ENCODE peak calls at places on chromosomes 3 and 15, in five cellular contexts. One of them, this sample, is unnamed. For H3K4me1, the result is how much of the 10 kb centered on the place peaks cover.

GRCh38 chr15:75307778-75308390 is 25.2 kb downstream of the GOLGA6D start:
- DNase-seq in body of pancreas: peak
- DNase-seq in fibroblast of lung: no peak
- DNase-seq in HCT116: peak
- DNase-seq in neural progenitor cell: peak
- DNase-seq in this sample: peak

GRCh38 chr3:69385723-69386483 is at the start of gene FRMD4B:
- DNase-seq in body of pancreas: peak
- DNase-seq in fibroblast of lung: peak
- DNase-seq in HCT116: no peak
- DNase-seq in neural progenitor cell: peak
- DNase-seq in this sample: peak

GRCh38 chr3:14253022-14253761 is 74.6 kb downstream of the LSM3 start:
- DNase-seq in body of pancreas: peak
- DNase-seq in fibroblast of lung: peak
- DNase-seq in HCT116: no peak
- DNase-seq in neural progenitor cell: no peak
- DNase-seq in this sample: no peak

GRCh38 chr3:127456471-127457093 is 134.0 kb downstream of the TPRA1 start:
- DNase-seq in body of pancreas: peak
- DNase-seq in fibroblast of lung: peak
- DNase-seq in HCT116: no peak
- DNase-seq in neural progenitor cell: no peak
- DNase-seq in this sample: peak

GRCh38 chr3:152149832-152150231 is 118.9 kb upstream of the MBNL1 start:
- DNase-seq in body of pancreas: no peak
- DNase-seq in fibroblast of lung: no peak
- DNase-seq in HCT116: no peak
- DNase-seq in neural progenitor cell: no peak
- DNase-seq in this sample: peak

GRCh38 chr15:59322056-59322755 is 50.5 kb downstream of the MYO1E start:
- DNase-seq in body of pancreas: no peak
- DNase-seq in fibroblast of lung: no peak
- DNase-seq in HCT116: no peak
- DNase-seq in neural progenitor cell: no peak
- DNase-seq in this sample: no peak

GRCh38 chr15:48963524-48964113 is at the start of gene SHC4:
- DNase-seq in body of pancreas: peak
- DNase-seq in fibroblast of lung: peak
- DNase-seq in HCT116: no peak
- DNase-seq in neural progenitor cell: peak
- DNase-seq in this sample: peak

GRCh38 chr3:186261638-186262037 is 100.4 kb downstream of the DGKG start:
- DNase-seq in body of pancreas: no peak
- DNase-seq in fibroblast of lung: no peak
- DNase-seq in HCT116: no peak
- DNase-seq in neural progenitor cell: peak
- DNase-seq in this sample: no peak

GRCh38 chr15:42194502-42194901 is 13.6 kb downstream of the VPS39 start:
- DNase-seq in body of pancreas: peak
- DNase-seq in fibroblast of lung: peak
- DNase-seq in HCT116: no peak
- DNase-seq in neural progenitor cell: no peak
- DNase-seq in this sample: no peak

GRCh38 chr3:113035387-113035982 is 44.7 kb downstream of the GTPBP8 start:
- DNase-seq in body of pancreas: peak
- DNase-seq in fibroblast of lung: peak
- DNase-seq in HCT116: peak
- DNase-seq in neural progenitor cell: peak
- DNase-seq in this sample: peak

GRCh38 chr3:183498634-183499033 is 56.9 kb downstream of the KLHL6 start:
- DNase-seq in body of pancreas: no peak
- DNase-seq in fibroblast of lung: no peak
- DNase-seq in HCT116: no peak
- DNase-seq in neural progenitor cell: no peak
- DNase-seq in this sample: no peak

GRCh38 chr3:197878427-197878826 is 71.6 kb upstream of the RPL35A start:
- DNase-seq in body of pancreas: peak
- DNase-seq in fibroblast of lung: peak
- DNase-seq in HCT116: no peak
- DNase-seq in neural progenitor cell: no peak
- DNase-seq in this sample: no peak

GRCh38 chr15:80691575-80691974 is 3.5 kb upstream of the ABHD17C start:
- DNase-seq in body of pancreas: no peak
- DNase-seq in fibroblast of lung: no peak
- DNase-seq in HCT116: no peak
- DNase-seq in neural progenitor cell: no peak
- DNase-seq in this sample: no peak

GRCh38 chr15:95304874-95305271 is 1025.6 kb upstream of the NR2F2 start:
- DNase-seq in body of pancreas: no peak
- DNase-seq in fibroblast of lung: no peak
- DNase-seq in HCT116: no peak
- DNase-seq in neural progenitor cell: no peak
- DNase-seq in this sample: no peak

GRCh38 chr3:160755776-160756304 is at the start of gene PPM1L:
- DNase-seq in body of pancreas: peak
- DNase-seq in fibroblast of lung: peak
- DNase-seq in HCT116: peak
- DNase-seq in neural progenitor cell: peak
- DNase-seq in this sample: peak

GRCh38 chr3:179526989-179527391 is 35.7 kb upstream of the ACTL6A start:
- DNase-seq in body of pancreas: peak
- DNase-seq in fibroblast of lung: peak
- DNase-seq in HCT116: no peak
- DNase-seq in neural progenitor cell: peak
- DNase-seq in this sample: no peak

GRCh38 chr3:169846458-169847193 is 23.1 kb downstream of the LRRC31 start:
- DNase-seq in body of pancreas: no peak
- DNase-seq in fibroblast of lung: peak
- DNase-seq in HCT116: peak
- DNase-seq in neural progenitor cell: no peak
- DNase-seq in this sample: peak

DNA sequence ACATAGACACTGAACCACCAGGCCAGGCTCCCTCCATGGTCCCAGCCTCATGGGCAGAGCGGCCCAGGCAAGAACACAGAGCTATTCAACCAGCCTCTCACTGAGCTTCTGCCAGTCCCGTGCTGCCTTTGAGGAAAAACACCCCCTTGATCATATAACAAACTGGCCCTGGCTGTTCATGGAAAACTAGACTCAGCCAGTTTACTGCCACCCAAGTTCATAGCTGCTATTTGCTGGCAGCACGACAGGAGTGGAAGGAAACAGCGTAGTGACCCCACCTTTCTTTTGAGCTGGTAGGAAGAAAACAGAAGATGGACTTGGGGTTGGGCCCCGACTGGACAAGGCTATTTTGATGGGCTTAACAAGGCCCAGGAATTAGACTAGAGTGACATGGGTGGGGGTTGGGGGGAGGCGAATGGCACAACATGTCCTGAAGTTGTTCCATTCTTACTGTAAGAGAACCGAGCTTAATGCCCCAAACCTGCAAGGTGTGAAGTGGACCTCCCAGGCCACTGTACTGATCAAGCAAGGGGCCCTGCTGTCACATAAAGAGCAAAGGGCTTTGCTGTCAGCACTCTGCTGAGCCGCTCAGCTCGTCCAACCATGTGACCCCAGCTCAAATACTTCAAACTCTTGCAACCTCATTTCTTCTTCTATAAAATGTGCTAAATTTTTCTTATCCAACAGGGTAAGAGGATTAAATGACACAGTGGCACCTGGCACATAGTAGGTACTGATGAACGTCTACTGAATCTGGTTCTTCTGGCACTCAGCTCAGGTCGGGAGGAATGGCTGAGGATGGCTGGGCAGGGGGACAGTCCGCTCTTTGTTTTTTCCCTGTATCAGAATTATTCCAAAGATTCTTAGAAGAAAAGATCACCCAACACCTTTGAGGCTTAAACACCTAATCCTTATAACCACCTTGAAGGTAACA is 1.5 kb downstream of the FBXL22 start:
- DNase-seq in body of pancreas: peak
- DNase-seq in fibroblast of lung: peak
- DNase-seq in HCT116: no peak
- DNase-seq in neural progenitor cell: peak
- DNase-seq in this sample: no peak
- H3K27ac ChIP-seq in body of pancreas: peak
- H3K27ac ChIP-seq in fibroblast of lung: no peak
- H3K27ac ChIP-seq in HCT116: peak
- H3K27ac ChIP-seq in neural progenitor cell: no peak
- H3K27ac ChIP-seq in this sample: no peak

DNA sequence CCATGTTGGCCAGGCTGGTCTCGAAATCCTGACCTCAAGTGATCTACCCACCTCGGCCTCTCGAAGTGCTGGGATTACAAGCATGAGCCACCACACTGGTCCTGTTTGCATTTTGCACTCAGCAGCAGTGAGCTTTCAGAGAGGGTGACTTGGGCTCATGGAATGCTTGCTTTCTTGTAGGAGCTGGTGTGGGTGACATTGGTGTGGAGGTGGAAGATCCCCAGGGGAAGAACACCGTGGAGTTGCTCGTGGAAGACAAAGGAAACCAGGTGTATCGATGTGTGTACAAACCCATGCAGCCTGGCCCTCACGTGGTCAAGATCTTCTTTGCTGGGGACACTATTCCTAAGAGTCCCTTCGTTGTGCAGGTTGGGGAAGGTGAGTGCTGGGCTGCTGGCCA is 90.3 kb downstream of the FLNB start:
- DNase-seq in body of pancreas: no peak
- DNase-seq in fibroblast of lung: no peak
- DNase-seq in HCT116: no peak
- DNase-seq in neural progenitor cell: no peak
- DNase-seq in this sample: no peak
- H3K4me1 ChIP-seq in body of pancreas: under half
- H3K4me1 ChIP-seq in fibroblast of lung: under half
- H3K4me1 ChIP-seq in HCT116: under half
- H3K4me1 ChIP-seq in neural progenitor cell: under half
- H3K4me1 ChIP-seq in this sample: under half

GRCh38 chr15:67242665-67243064 is 11.8 kb downstream of the AAGAB start:
- DNase-seq in body of pancreas: no peak
- DNase-seq in fibroblast of lung: no peak
- DNase-seq in HCT116: no peak
- DNase-seq in neural progenitor cell: no peak
- DNase-seq in this sample: peak
- H3K27ac ChIP-seq in body of pancreas: no peak
- H3K27ac ChIP-seq in fibroblast of lung: no peak
- H3K27ac ChIP-seq in HCT116: no peak
- H3K27ac ChIP-seq in neural progenitor cell: no peak
- H3K27ac ChIP-seq in this sample: peak

GRCh38 chr3:50354850-50355249 is 4.2 kb downstream of the CYB561D2 start:
- DNase-seq in body of pancreas: no peak
- DNase-seq in fibroblast of lung: no peak
- DNase-seq in HCT116: no peak
- DNase-seq in neural progenitor cell: no peak
- DNase-seq in this sample: no peak
- H3K4me1 ChIP-seq in body of pancreas: half or more
- H3K4me1 ChIP-seq in fibroblast of lung: under half
- H3K4me1 ChIP-seq in HCT116: half or more
- H3K4me1 ChIP-seq in neural progenitor cell: under half
- H3K4me1 ChIP-seq in this sample: under half

DNA sequence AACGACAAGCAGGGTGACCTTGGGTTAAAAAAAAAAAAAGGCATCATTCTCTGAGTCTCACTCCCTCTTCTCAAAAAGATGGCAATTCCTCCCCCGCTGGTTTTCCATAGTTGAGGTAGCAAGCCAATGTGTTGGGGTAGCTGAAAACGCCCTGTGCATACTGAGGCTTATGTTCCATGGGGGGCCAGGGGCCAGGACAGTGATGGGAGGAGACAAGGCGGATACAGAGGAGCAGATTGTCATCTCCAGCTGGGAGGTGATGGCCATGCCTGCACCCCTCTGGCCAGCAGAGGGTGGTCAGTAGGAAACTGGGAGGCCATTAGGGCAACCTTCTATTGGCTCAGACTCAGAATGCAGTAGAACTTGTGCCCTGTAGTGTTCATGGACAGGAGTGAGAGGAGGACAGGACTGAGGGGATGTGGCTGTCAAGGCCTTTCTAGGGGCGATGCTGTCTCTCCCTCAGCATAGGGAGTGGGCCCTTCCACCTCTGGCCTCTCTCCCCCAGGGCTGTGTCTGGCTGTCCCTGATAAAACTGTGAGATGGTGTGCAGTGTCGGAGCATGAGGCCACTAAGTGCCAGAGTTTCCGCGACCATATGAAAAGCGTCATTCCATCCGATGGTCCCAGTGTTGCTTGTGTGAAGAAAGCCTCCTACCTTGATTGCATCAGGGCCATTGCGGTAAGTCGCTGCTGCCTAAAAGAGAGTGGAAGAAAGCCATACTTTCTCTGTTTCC is 1.9 kb downstream of the TF start:
- DNase-seq in body of pancreas: no peak
- DNase-seq in fibroblast of lung: no peak
- DNase-seq in HCT116: no peak
- DNase-seq in neural progenitor cell: no peak
- DNase-seq in this sample: no peak
- H3K27ac ChIP-seq in body of pancreas: no peak
- H3K27ac ChIP-seq in fibroblast of lung: no peak
- H3K27ac ChIP-seq in HCT116: no peak
- H3K27ac ChIP-seq in neural progenitor cell: no peak
- H3K27ac ChIP-seq in this sample: no peak